ENCODE peak calls at places on chromosomes 1 and 21, in four cellular contexts. Y, B, T and W are unnamed samples.

GRCh38 chr1:150302338-150302737 is 8.7 kb downstream of the MRPS21 start:
- DNase-seq in B (no peak), Y (no peak), T (no peak), W (no peak)

GRCh38 chr1:91799159-91799558 is 86.8 kb downstream of the TGFBR3 start:
- DNase-seq in Y (no peak), T (no peak), B (no peak), W (no peak)

GRCh38 chr1:168419746-168420145 is 124.1 kb downstream of the XCL2 start:
- DNase-seq in B (no peak), Y (no peak), T (no peak), W (no peak)

GRCh38 chr1:228146761-228147693 is 2.7 kb upstream of the GJC2 start:
- DNase-seq in B (no peak), Y (no peak), T (no peak), W (no peak)

GRCh38 chr1:210505601-210506564 is 177.2 kb downstream of the HHAT start:
- DNase-seq in T (no peak), Y (no peak), B (no peak), W (no peak)

GRCh38 chr1:167065481-167065880 is 24.7 kb downstream of the GPA33 start:
- DNase-seq in Y (no peak), B (no peak), T (no peak), W (no peak)

GRCh38 chr1:96482615-96483014 is 239.0 kb upstream of the PTBP2 start:
- DNase-seq in B (no peak), T (no peak), Y (no peak), W (no peak)

GRCh38 chr1:216462061-216462775 is 39.0 kb upstream of the USH2A start:
- DNase-seq in T (no peak), Y (no peak), B (no peak), W (no peak)

GRCh38 chr1:6358757-6359567 is 34.6 kb downstream of the ACOT7 start:
- DNase-seq in B (no peak), T (no peak), Y (no peak), W (no peak)

GRCh38 chr1:79899914-79900313 is 893.4 kb upstream of the ADGRL4 start:
- DNase-seq in B (no peak), T (no peak), Y (no peak), W (no peak)

GRCh38 chr21:45715441-45715840 is 71.9 kb downstream of the PCBP3 start:
- DNase-seq in Y (no peak), B (no peak), T (no peak), W (no peak)

GRCh38 chr1:216119600-216119999 is 303.6 kb downstream of the USH2A start:
- DNase-seq in B (no peak), T (no peak), Y (no peak), W (no peak)

GRCh38 chr1:32332290-32333079 is 3.5 kb downstream of the MARCKSL1 start:
- DNase-seq in B (peak; percentile 48), T (no peak), Y (no peak), W (no peak)

GRCh38 chr1:39540504-39541031 is 36.0 kb downstream of the PABPC4 start:
- DNase-seq in Y (no peak), T (no peak), B (no peak), W (no peak)

GRCh38 chr21:35617491-35617890 is 442.8 kb downstream of the SETD4 start:
- DNase-seq in T (no peak), B (no peak), Y (no peak), W (no peak)

GRCh38 chr1:226952121-226952441 is 12.0 kb downstream of the COQ8A start:
- DNase-seq in Y (no peak), T (no peak), B (no peak), W (peak; percentile 11)

GRCh38 chr1:17251699-17252376 is 2.9 kb downstream of the PADI3 start:
- DNase-seq in T (no peak), Y (no peak), B (no peak), W (no peak)

GRCh38 chr1:221363074-221363473 is 378.8 kb downstream of the DUSP10 start:
- DNase-seq in Y (no peak), B (no peak), T (no peak), W (no peak)

GRCh38 chr1:45510972-45511527 is 10.6 kb downstream of the PRDX1 start:
- DNase-seq in B (no peak), T (no peak), Y (no peak), W (no peak)

GRCh38 chr1:16430598-16430997 is 6.6 kb downstream of the SPATA21 start:
- DNase-seq in T (no peak), Y (no peak), B (no peak), W (no peak)

GRCh38 chr1:162662013-162662412 is 29.7 kb downstream of the DDR2 start:
- DNase-seq in T (no peak), B (no peak), Y (no peak), W (no peak)

GRCh38 chr1:191577213-191577612 is 581.0 kb upstream of the RGS18 start:
- DNase-seq in T (no peak), B (no peak), Y (no peak), W (no peak)

GRCh38 chr1:39407496-39407888 is 83.9 kb upstream of the BMP8A start:
- DNase-seq in B (no peak), Y (no peak), T (no peak), W (no peak)

GRCh38 chr1:10808441-10808840 is 12.0 kb upstream of the CASZ1 start:
- DNase-seq in T (no peak), B (no peak), Y (no peak), W (no peak)

GRCh38 chr1:30125449-30126170 is 597.8 kb downstream of the MATN1 start:
- DNase-seq in T (no peak), Y (no peak), B (no peak), W (no peak)

GRCh38 chr1:31798433-31799195 is 17.2 kb downstream of the SPOCD1 start:
- DNase-seq in B (no peak), Y (peak; percentile 45), T (no peak), W (peak; percentile 67)

GRCh38 chr1:161956097-161956496 is 67.6 kb downstream of the OLFML2B start:
- DNase-seq in B (no peak), Y (no peak), T (no peak), W (no peak)

GRCh38 chr1:176225911-176226310 is 18.8 kb upstream of the COP1 start:
- DNase-seq in B (no peak), Y (no peak), T (no peak), W (no peak)

GRCh38 chr1:9417695-9418094 is 121.6 kb upstream of the SLC25A33 start:
- DNase-seq in T (no peak), Y (no peak), B (no peak), W (no peak)

GRCh38 chr21:29237110-29238051 is 61.3 kb upstream of the BACH1 start:
- DNase-seq in Y (no peak), B (no peak), T (no peak), W (no peak)

GRCh38 chr1:103496014-103496635 is 29.4 kb upstream of the RNPC3 start:
- DNase-seq in B (no peak), Y (no peak), T (no peak), W (no peak)

GRCh38 chr21:16536661-16537359 is 807.0 kb downstream of the USP25 start:
- DNase-seq in B (no peak), Y (no peak), T (no peak), W (no peak)

GRCh38 chr1:151370211-151370911 is 2.1 kb downstream of the SELENBP1 start:
- DNase-seq in B (no peak), T (no peak), Y (no peak), W (no peak)

GRCh38 chr1:82867781-82868180 is 1067.0 kb downstream of the ADGRL2 start:
- DNase-seq in Y (no peak), B (no peak), T (no peak), W (no peak)

GRCh38 chr1:21913258-21913657 is 23.9 kb downstream of the HSPG2 start:
- DNase-seq in B (no peak), Y (no peak), T (no peak), W (no peak)

GRCh38 chr1:247681288-247681897 is 1.9 kb upstream of the OR13G1 start:
- DNase-seq in Y (no peak), T (peak; percentile 11), B (peak; percentile 8), W (no peak)

GRCh38 chr1:197100677-197101076 is 33.6 kb upstream of the F13B start:
- DNase-seq in Y (no peak), B (no peak), T (no peak), W (no peak)

GRCh38 chr1:59879556-59879955 is 47.0 kb downstream of the CYP2J2 start:
- DNase-seq in Y (peak; percentile 65), T (no peak), B (peak; percentile 78), W (no peak)

GRCh38 chr1:226702318-226702956 is 36.6 kb downstream of the ITPKB start:
- DNase-seq in B (peak; percentile 66), Y (no peak), T (no peak), W (no peak)

GRCh38 chr1:201191723-201192477 is 1.3 kb downstream of the IGFN1 start:
- DNase-seq in B (no peak), T (no peak), Y (no peak), W (no peak)
- TF ChIP-seq POLR2A in B (no peak), T (no peak), Y (no peak), W (no peak)

DNA sequence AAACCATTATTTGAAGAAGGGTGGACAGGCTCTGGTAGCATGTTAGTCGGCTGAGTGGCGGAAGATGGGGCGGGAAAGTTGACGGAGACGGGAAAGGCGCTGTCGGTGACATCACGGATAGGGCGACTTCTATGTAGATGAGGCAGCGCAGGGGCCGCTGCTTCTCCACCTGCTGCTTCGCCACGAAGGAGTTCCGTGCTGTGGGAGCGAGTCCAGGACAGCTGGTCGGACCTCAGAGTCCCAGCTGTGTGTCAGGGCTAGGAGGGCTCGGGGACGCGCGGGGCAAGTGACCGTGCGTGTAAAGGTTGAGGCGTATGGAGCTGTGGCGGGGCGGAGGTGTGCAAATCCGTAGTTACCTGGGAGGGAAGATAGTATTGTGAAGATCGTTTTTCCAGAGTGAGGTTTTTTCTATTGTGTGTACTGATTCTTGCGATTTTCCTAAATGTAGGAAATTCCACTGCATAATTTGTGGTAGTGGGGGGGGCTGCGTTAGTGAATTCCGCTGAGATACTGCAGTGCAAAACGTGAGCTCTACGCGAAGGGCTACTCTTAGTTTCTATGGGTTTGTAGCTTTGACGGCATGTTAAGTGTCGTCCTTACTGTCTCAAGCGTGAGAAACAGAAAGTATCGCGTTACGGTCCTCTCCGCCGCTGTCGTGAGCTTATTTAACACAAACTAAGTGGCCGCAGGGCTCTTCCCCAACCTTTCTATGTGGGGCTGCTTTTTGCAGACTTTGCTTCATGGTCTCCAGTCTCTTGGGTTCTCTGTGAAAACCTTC is 111.2 kb upstream of the NBPF11 start:
- DNase-seq in Y (peak; percentile 73), B (peak; percentile 63), T (peak; percentile 53), W (peak; percentile 78)
- TF ChIP-seq POLR2AphosphoS5 in Y (peak; percentile 83), B (no peak), T (peak; percentile 100), W (no peak)

GRCh38 chr1:153498746-153499145 is 37.0 kb downstream of the S100A6 start:
- DNase-seq in B (no peak), T (no peak), Y (no peak), W (no peak)

GRCh38 chr1:153490272-153491051 is 30.0 kb upstream of the S100A7 start:
- DNase-seq in Y (no peak), T (no peak), B (peak; percentile 90), W (peak; percentile 87)

GRCh38 chr1:153495536-153495935 is 35.1 kb upstream of the S100A7 start:
- DNase-seq in T (no peak), B (no peak), Y (no peak), W (peak; percentile 70)

GRCh38 chr1:153493343-153493960 is 33.0 kb upstream of the S100A7 start:
- DNase-seq in Y (no peak), B (no peak), T (no peak), W (no peak)

GRCh38 chr1:153494976-153495535 is 34.6 kb upstream of the S100A7 start:
- DNase-seq in Y (peak; percentile 63), B (peak; percentile 27), T (peak; percentile 43), W (peak; percentile 89)
- TF ChIP-seq POLR2A in Y (no peak), B (no peak), T (no peak), W (no peak)

GRCh38 chr1:237482777-237483176 is 407.9 kb downstream of the ZP4 start:
- DNase-seq in B (no peak), Y (no peak), T (no peak), W (no peak)
- TF ChIP-seq POLR2AphosphoS5 in B (no peak), Y (no peak), T (no peak), W (no peak)

GRCh38 chr1:52141513-52142219 is at the start of gene ZFYVE9:
- DNase-seq in Y (peak; percentile 67), B (peak; percentile 59), T (peak; percentile 56), W (peak; percentile 74)
- TF ChIP-seq POLR2A in Y (no peak), B (peak; percentile 26), T (no peak), W (no peak)